ENCODE peak calls at places on chromosomes 6 and 20, in seven cellular contexts. One of them, this sample, is unnamed.

GRCh38 chr6:45709834-45710233 is 305.8 kb downstream of the CLIC5 start:
- DNase-seq in epithelial cell of esophagus: no peak
- DNase-seq in fibroblast of lung: no peak
- DNase-seq in upper lobe of right lung: no peak
- DNase-seq in HFF-Myc: no peak
- DNase-seq in cardiac muscle cell: peak; percentile 70
- DNase-seq in fibroblast of villous mesenchyme: no peak
- DNase-seq in this sample: no peak

GRCh38 chr6:164322533-164322932 is 908.0 kb downstream of the QKI start:
- DNase-seq in epithelial cell of esophagus: peak; percentile 81
- DNase-seq in fibroblast of lung: peak; percentile 1
- DNase-seq in upper lobe of right lung: no peak
- DNase-seq in HFF-Myc: no peak
- DNase-seq in cardiac muscle cell: peak; percentile 92
- DNase-seq in fibroblast of villous mesenchyme: peak; percentile 89
- DNase-seq in this sample: no peak

GRCh38 chr6:36727491-36728021 is 29.9 kb downstream of the RAB44 start:
- DNase-seq in epithelial cell of esophagus: peak; percentile 53
- DNase-seq in fibroblast of lung: no peak
- DNase-seq in upper lobe of right lung: no peak
- DNase-seq in HFF-Myc: peak; percentile 24
- DNase-seq in cardiac muscle cell: peak; percentile 14
- DNase-seq in fibroblast of villous mesenchyme: no peak
- DNase-seq in this sample: no peak

GRCh38 chr6:31042801-31043200 is 32.5 kb downstream of the MUC22 start:
- DNase-seq in epithelial cell of esophagus: peak; percentile 68
- DNase-seq in fibroblast of lung: peak; percentile 60
- DNase-seq in upper lobe of right lung: no peak
- DNase-seq in HFF-Myc: no peak
- DNase-seq in cardiac muscle cell: peak; percentile 70
- DNase-seq in fibroblast of villous mesenchyme: peak; percentile 57
- DNase-seq in this sample: no peak

GRCh38 chr6:41406821-41407787 is 71.7 kb downstream of the NCR2 start:
- DNase-seq in epithelial cell of esophagus: no peak
- DNase-seq in fibroblast of lung: no peak
- DNase-seq in upper lobe of right lung: peak; percentile 72
- DNase-seq in HFF-Myc: no peak
- DNase-seq in cardiac muscle cell: no peak
- DNase-seq in fibroblast of villous mesenchyme: no peak
- DNase-seq in this sample: no peak

GRCh38 chr6:7107578-7108195 is at the start of gene RREB1:
- DNase-seq in epithelial cell of esophagus: peak; percentile 55
- DNase-seq in fibroblast of lung: peak; percentile 62
- DNase-seq in upper lobe of right lung: peak; percentile 84
- DNase-seq in HFF-Myc: no peak
- DNase-seq in cardiac muscle cell: peak; percentile 77
- DNase-seq in fibroblast of villous mesenchyme: peak; percentile 71
- DNase-seq in this sample: no peak

GRCh38 chr6:152050451-152051195 is 243.1 kb downstream of the ESR1 start:
- DNase-seq in epithelial cell of esophagus: no peak
- DNase-seq in fibroblast of lung: no peak
- DNase-seq in upper lobe of right lung: no peak
- DNase-seq in HFF-Myc: no peak
- DNase-seq in cardiac muscle cell: no peak
- DNase-seq in fibroblast of villous mesenchyme: no peak
- DNase-seq in this sample: no peak

GRCh38 chr6:43125119-43125518 is 46.0 kb upstream of the SRF start:
- DNase-seq in epithelial cell of esophagus: no peak
- DNase-seq in fibroblast of lung: peak; percentile 49
- DNase-seq in upper lobe of right lung: no peak
- DNase-seq in HFF-Myc: no peak
- DNase-seq in cardiac muscle cell: peak; percentile 46
- DNase-seq in fibroblast of villous mesenchyme: peak; percentile 92
- DNase-seq in this sample: no peak

GRCh38 chr6:83031689-83032088 is 34.0 kb downstream of the UBE3D start:
- DNase-seq in epithelial cell of esophagus: no peak
- DNase-seq in fibroblast of lung: no peak
- DNase-seq in upper lobe of right lung: no peak
- DNase-seq in HFF-Myc: no peak
- DNase-seq in cardiac muscle cell: no peak
- DNase-seq in fibroblast of villous mesenchyme: no peak
- DNase-seq in this sample: no peak

GRCh38 chr20:8782804-8783203 is 286.1 kb upstream of the PLCB4 start:
- DNase-seq in epithelial cell of esophagus: no peak
- DNase-seq in fibroblast of lung: peak; percentile 39
- DNase-seq in upper lobe of right lung: no peak
- DNase-seq in HFF-Myc: no peak
- DNase-seq in cardiac muscle cell: peak; percentile 78
- DNase-seq in fibroblast of villous mesenchyme: peak; percentile 25
- DNase-seq in this sample: peak; percentile 44

GRCh38 chr20:45036044-45036755 is 64.7 kb downstream of the KCNS1 start:
- DNase-seq in epithelial cell of esophagus: peak; percentile 89
- DNase-seq in fibroblast of lung: peak; percentile 85
- DNase-seq in upper lobe of right lung: no peak
- DNase-seq in HFF-Myc: no peak
- DNase-seq in cardiac muscle cell: peak; percentile 58
- DNase-seq in fibroblast of villous mesenchyme: peak; percentile 82
- DNase-seq in this sample: no peak

GRCh38 chr6:141482773-141483172 is 650.0 kb upstream of the GJE1 start:
- DNase-seq in epithelial cell of esophagus: no peak
- DNase-seq in fibroblast of lung: peak; percentile 58
- DNase-seq in upper lobe of right lung: no peak
- DNase-seq in HFF-Myc: no peak
- DNase-seq in cardiac muscle cell: peak; percentile 15
- DNase-seq in fibroblast of villous mesenchyme: peak; percentile 58
- DNase-seq in this sample: no peak

GRCh38 chr6:39378175-39378889 is 55.8 kb upstream of the KCNK16 start:
- DNase-seq in epithelial cell of esophagus: no peak
- DNase-seq in fibroblast of lung: no peak
- DNase-seq in upper lobe of right lung: no peak
- DNase-seq in HFF-Myc: no peak
- DNase-seq in cardiac muscle cell: no peak
- DNase-seq in fibroblast of villous mesenchyme: no peak
- DNase-seq in this sample: no peak

GRCh38 chr6:132131777-132132176 is 180.6 kb upstream of the CCN2 start:
- DNase-seq in epithelial cell of esophagus: peak; percentile 99
- DNase-seq in fibroblast of lung: peak; percentile 99
- DNase-seq in upper lobe of right lung: no peak
- DNase-seq in HFF-Myc: peak; percentile 94
- DNase-seq in cardiac muscle cell: peak; percentile 98
- DNase-seq in fibroblast of villous mesenchyme: peak; percentile 94
- DNase-seq in this sample: peak; percentile 95

GRCh38 chr6:112283621-112284020 is 29.3 kb upstream of the LAMA4 start:
- DNase-seq in epithelial cell of esophagus: no peak
- DNase-seq in fibroblast of lung: no peak
- DNase-seq in upper lobe of right lung: no peak
- DNase-seq in HFF-Myc: no peak
- DNase-seq in cardiac muscle cell: no peak
- DNase-seq in fibroblast of villous mesenchyme: no peak
- DNase-seq in this sample: no peak

GRCh38 chr6:112284603-112285002 is 30.2 kb upstream of the LAMA4 start:
- DNase-seq in epithelial cell of esophagus: no peak
- DNase-seq in fibroblast of lung: no peak
- DNase-seq in upper lobe of right lung: no peak
- DNase-seq in HFF-Myc: no peak
- DNase-seq in cardiac muscle cell: no peak
- DNase-seq in fibroblast of villous mesenchyme: no peak
- DNase-seq in this sample: no peak

GRCh38 chr6:112279044-112279916 is 24.9 kb upstream of the LAMA4 start:
- DNase-seq in epithelial cell of esophagus: no peak
- DNase-seq in fibroblast of lung: peak; percentile 63
- DNase-seq in upper lobe of right lung: no peak
- DNase-seq in HFF-Myc: no peak
- DNase-seq in cardiac muscle cell: peak; percentile 38
- DNase-seq in fibroblast of villous mesenchyme: no peak
- DNase-seq in this sample: no peak

GRCh38 chr6:112286010-112286409 is 31.6 kb upstream of the LAMA4 start:
- DNase-seq in epithelial cell of esophagus: no peak
- DNase-seq in fibroblast of lung: no peak
- DNase-seq in upper lobe of right lung: no peak
- DNase-seq in HFF-Myc: no peak
- DNase-seq in cardiac muscle cell: no peak
- DNase-seq in fibroblast of villous mesenchyme: no peak
- DNase-seq in this sample: no peak

GRCh38 chr6:112282217-112282616 is 27.9 kb upstream of the LAMA4 start:
- DNase-seq in epithelial cell of esophagus: peak; percentile 79
- DNase-seq in fibroblast of lung: peak; percentile 98
- DNase-seq in upper lobe of right lung: no peak
- DNase-seq in HFF-Myc: peak; percentile 75
- DNase-seq in cardiac muscle cell: peak; percentile 79
- DNase-seq in fibroblast of villous mesenchyme: peak; percentile 86
- DNase-seq in this sample: no peak
- TF ChIP-seq CTCF in epithelial cell of esophagus: peak; percentile 48
- TF ChIP-seq CTCF in fibroblast of lung: peak; percentile 34
- TF ChIP-seq CTCF in upper lobe of right lung: peak; percentile 35
- TF ChIP-seq CTCF in HFF-Myc: peak; percentile 40
- TF ChIP-seq CTCF in cardiac muscle cell: peak; percentile 47
- TF ChIP-seq CTCF in fibroblast of villous mesenchyme: peak; percentile 50
- TF ChIP-seq CTCF in this sample: peak; percentile 51

DNA sequence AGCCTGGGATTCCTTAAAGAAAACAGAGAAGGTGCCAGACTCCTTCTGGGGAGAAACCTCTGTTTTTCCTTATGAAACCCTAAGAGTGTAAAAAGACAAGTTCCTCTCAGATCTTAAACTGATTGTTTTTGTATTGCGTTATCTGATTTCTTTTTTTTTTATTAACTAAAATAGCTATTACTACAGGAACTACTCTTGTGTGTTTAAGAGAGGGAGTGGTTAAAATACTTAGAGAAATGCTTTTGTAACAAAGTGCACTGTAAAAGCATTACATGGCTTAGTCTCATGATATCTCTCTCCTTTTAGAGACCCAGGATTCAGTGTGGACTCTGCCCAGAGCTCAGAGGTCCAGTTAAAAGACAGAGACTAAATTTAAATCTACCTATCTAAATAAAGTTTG is 15.9 kb downstream of the PTGIS start:
- DNase-seq in epithelial cell of esophagus: no peak
- DNase-seq in fibroblast of lung: no peak
- DNase-seq in upper lobe of right lung: no peak
- DNase-seq in HFF-Myc: no peak
- DNase-seq in cardiac muscle cell: no peak
- DNase-seq in fibroblast of villous mesenchyme: no peak
- DNase-seq in this sample: no peak
- TF ChIP-seq CTCF in epithelial cell of esophagus: no peak
- TF ChIP-seq CTCF in fibroblast of lung: no peak
- TF ChIP-seq CTCF in upper lobe of right lung: no peak
- TF ChIP-seq CTCF in HFF-Myc: no peak
- TF ChIP-seq CTCF in cardiac muscle cell: no peak
- TF ChIP-seq CTCF in fibroblast of villous mesenchyme: no peak
- TF ChIP-seq CTCF in this sample: no peak

DNA sequence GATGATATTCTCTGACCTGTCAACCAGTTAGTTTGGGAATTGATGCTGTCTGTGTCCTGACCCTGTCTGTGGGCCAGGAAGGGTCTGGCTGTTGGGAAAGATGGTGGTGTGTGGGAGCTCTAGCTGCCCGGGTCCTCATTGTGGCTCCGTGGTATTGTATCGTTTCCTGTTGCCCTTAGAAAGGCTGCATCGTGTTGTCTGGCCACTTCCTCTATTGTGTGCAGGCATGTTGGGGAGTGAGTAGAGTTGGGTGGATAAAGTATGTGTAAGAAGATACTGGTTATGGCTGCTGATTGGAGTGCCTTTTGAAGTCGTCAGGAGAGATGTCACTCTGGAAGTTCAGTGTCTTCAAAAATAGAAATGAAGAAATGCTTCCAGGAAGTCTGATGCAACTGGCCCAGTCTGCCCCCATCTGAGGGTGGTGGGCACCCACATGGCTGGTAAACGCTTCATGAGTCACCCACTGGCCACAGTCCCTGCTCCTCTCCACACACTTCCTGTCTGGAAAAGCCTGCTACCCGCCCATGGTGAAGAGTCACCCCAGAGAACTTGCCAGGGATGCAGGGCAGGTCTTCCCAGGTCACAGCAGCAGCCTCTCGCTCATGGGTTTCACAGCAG is 27.9 kb downstream of the PPARD start:
- DNase-seq in epithelial cell of esophagus: peak; percentile 96
- DNase-seq in fibroblast of lung: peak; percentile 93
- DNase-seq in upper lobe of right lung: peak; percentile 84
- DNase-seq in HFF-Myc: peak; percentile 66
- DNase-seq in cardiac muscle cell: peak; percentile 95
- DNase-seq in fibroblast of villous mesenchyme: peak; percentile 93
- DNase-seq in this sample: peak; percentile 80
- TF ChIP-seq CTCF in epithelial cell of esophagus: no peak
- TF ChIP-seq CTCF in fibroblast of lung: no peak
- TF ChIP-seq CTCF in upper lobe of right lung: no peak
- TF ChIP-seq CTCF in HFF-Myc: no peak
- TF ChIP-seq CTCF in cardiac muscle cell: no peak
- TF ChIP-seq CTCF in fibroblast of villous mesenchyme: no peak
- TF ChIP-seq CTCF in this sample: no peak

GRCh38 chr20:18003897-18004296 is 35.1 kb downstream of the MGME1 start:
- DNase-seq in epithelial cell of esophagus: no peak
- DNase-seq in fibroblast of lung: no peak
- DNase-seq in upper lobe of right lung: no peak
- DNase-seq in HFF-Myc: no peak
- DNase-seq in cardiac muscle cell: no peak
- DNase-seq in fibroblast of villous mesenchyme: no peak
- DNase-seq in this sample: no peak

GRCh38 chr20:17998446-17998845 is 29.6 kb downstream of the MGME1 start:
- DNase-seq in epithelial cell of esophagus: no peak
- DNase-seq in fibroblast of lung: no peak
- DNase-seq in upper lobe of right lung: no peak
- DNase-seq in HFF-Myc: no peak
- DNase-seq in cardiac muscle cell: no peak
- DNase-seq in fibroblast of villous mesenchyme: no peak
- DNase-seq in this sample: no peak

GRCh38 chr20:18004389-18005031 is 35.7 kb downstream of the MGME1 start:
- DNase-seq in epithelial cell of esophagus: no peak
- DNase-seq in fibroblast of lung: peak; percentile 85
- DNase-seq in upper lobe of right lung: no peak
- DNase-seq in HFF-Myc: no peak
- DNase-seq in cardiac muscle cell: peak; percentile 56
- DNase-seq in fibroblast of villous mesenchyme: peak; percentile 59
- DNase-seq in this sample: no peak

GRCh38 chr20:18005170-18005989 is 36.6 kb downstream of the MGME1 start:
- DNase-seq in epithelial cell of esophagus: no peak
- DNase-seq in fibroblast of lung: no peak
- DNase-seq in upper lobe of right lung: no peak
- DNase-seq in HFF-Myc: no peak
- DNase-seq in cardiac muscle cell: no peak
- DNase-seq in fibroblast of villous mesenchyme: no peak
- DNase-seq in this sample: no peak

DNA sequence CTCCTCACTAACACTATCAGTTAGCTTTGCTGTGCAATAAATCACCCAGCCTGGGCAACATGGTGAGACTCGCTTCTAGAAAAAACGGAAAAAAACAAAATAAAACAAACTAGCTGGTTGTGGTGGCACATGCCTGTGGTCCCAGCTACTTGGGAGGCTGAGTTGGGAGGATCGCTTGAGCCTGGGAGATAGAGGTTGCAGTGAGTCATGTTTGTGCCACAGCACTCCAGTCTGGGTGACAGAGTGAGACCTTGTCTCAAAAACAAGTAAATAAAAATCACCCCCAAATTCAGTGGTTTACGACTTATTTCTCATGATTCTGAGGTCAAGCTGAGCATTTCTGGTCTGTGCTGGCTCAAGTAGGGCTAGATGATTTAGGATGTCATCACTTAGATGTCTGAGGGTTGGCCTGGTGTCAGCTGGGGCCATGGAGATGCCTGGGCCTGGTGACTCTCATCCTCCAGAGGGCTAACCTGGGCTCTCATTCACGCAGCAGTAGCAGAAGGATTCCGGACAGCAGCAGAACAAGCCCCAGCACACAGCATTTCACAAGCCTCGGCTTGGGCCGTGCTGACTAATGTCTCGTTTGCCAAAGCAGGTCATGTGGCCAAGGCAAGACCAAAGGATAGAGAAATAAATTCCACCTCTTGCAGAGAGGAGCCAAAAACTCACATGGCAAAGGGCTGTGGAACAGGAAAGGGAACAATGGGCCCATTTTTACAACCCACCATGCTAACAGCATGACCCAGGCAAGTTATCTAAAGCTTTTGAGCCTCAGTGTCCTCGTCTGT is 32.5 kb downstream of the MGME1 start:
- DNase-seq in epithelial cell of esophagus: peak; percentile 98
- DNase-seq in fibroblast of lung: peak; percentile 75
- DNase-seq in upper lobe of right lung: peak; percentile 80
- DNase-seq in HFF-Myc: no peak
- DNase-seq in cardiac muscle cell: peak; percentile 95
- DNase-seq in fibroblast of villous mesenchyme: peak; percentile 82
- DNase-seq in this sample: peak; percentile 46
- TF ChIP-seq CTCF in epithelial cell of esophagus: peak; percentile 8
- TF ChIP-seq CTCF in fibroblast of lung: no peak
- TF ChIP-seq CTCF in upper lobe of right lung: no peak
- TF ChIP-seq CTCF in HFF-Myc: no peak
- TF ChIP-seq CTCF in cardiac muscle cell: peak; percentile 7
- TF ChIP-seq CTCF in fibroblast of villous mesenchyme: no peak
- TF ChIP-seq CTCF in this sample: no peak

This sample was measured in AG09319.